ENCODE peak calls at places on chromosomes 13 and 19, in eight cellular contexts. One of them, this sample, is unnamed.

GRCh38 chr13:51298812-51299211 is 40.7 kb upstream of the SERPINE3 start:
- DNase-seq in stomach: no peak
- DNase-seq in ovary: no peak
- DNase-seq in SK-N-SH: no peak
- DNase-seq in HepG2: no peak
- DNase-seq in tibial nerve: no peak
- DNase-seq in transverse colon: no peak
- DNase-seq in GM12878: no peak
- DNase-seq in this sample: no peak

GRCh38 chr19:14432817-14433453 is at the start of gene PKN1:
- DNase-seq in stomach: peak; percentile 57
- DNase-seq in ovary: peak; percentile 53
- DNase-seq in SK-N-SH: peak; percentile 95
- DNase-seq in HepG2: no peak
- DNase-seq in tibial nerve: no peak
- DNase-seq in transverse colon: peak; percentile 59
- DNase-seq in GM12878: no peak
- DNase-seq in this sample: no peak

GRCh38 chr13:30196025-30196424 is 111.3 kb downstream of the KATNAL1 start:
- DNase-seq in stomach: no peak
- DNase-seq in ovary: no peak
- DNase-seq in SK-N-SH: peak; percentile 77
- DNase-seq in HepG2: no peak
- DNase-seq in tibial nerve: no peak
- DNase-seq in transverse colon: no peak
- DNase-seq in GM12878: no peak
- DNase-seq in this sample: no peak

GRCh38 chr13:28002886-28003698 is 14.6 kb upstream of the URAD start:
- DNase-seq in stomach: no peak
- DNase-seq in ovary: no peak
- DNase-seq in SK-N-SH: no peak
- DNase-seq in HepG2: no peak
- DNase-seq in tibial nerve: no peak
- DNase-seq in transverse colon: no peak
- DNase-seq in GM12878: no peak
- DNase-seq in this sample: no peak

GRCh38 chr13:114008964-114009589 is 35.2 kb upstream of the C13orf46 start:
- DNase-seq in stomach: no peak
- DNase-seq in ovary: no peak
- DNase-seq in SK-N-SH: no peak
- DNase-seq in HepG2: no peak
- DNase-seq in tibial nerve: no peak
- DNase-seq in transverse colon: no peak
- DNase-seq in GM12878: no peak
- DNase-seq in this sample: peak; percentile 70

GRCh38 chr19:7535993-7536685 is 622 bp downstream of the PNPLA6 start:
- DNase-seq in stomach: no peak
- DNase-seq in ovary: no peak
- DNase-seq in SK-N-SH: no peak
- DNase-seq in HepG2: no peak
- DNase-seq in tibial nerve: no peak
- DNase-seq in transverse colon: no peak
- DNase-seq in GM12878: no peak
- DNase-seq in this sample: no peak

GRCh38 chr19:43779820-43780219 is 953 bp downstream of the KCNN4 start:
- DNase-seq in stomach: no peak
- DNase-seq in ovary: no peak
- DNase-seq in SK-N-SH: no peak
- DNase-seq in HepG2: no peak
- DNase-seq in tibial nerve: no peak
- DNase-seq in transverse colon: no peak
- DNase-seq in GM12878: no peak
- DNase-seq in this sample: no peak

GRCh38 chr13:96835591-96835990 is 158.7 kb downstream of the OXGR1 start:
- DNase-seq in stomach: no peak
- DNase-seq in ovary: no peak
- DNase-seq in SK-N-SH: no peak
- DNase-seq in HepG2: no peak
- DNase-seq in tibial nerve: no peak
- DNase-seq in transverse colon: no peak
- DNase-seq in GM12878: no peak
- DNase-seq in this sample: no peak

GRCh38 chr13:114309806-114310410 is 4.4 kb upstream of the CHAMP1 start:
- DNase-seq in stomach: no peak
- DNase-seq in ovary: no peak
- DNase-seq in SK-N-SH: no peak
- DNase-seq in HepG2: no peak
- DNase-seq in tibial nerve: no peak
- DNase-seq in transverse colon: no peak
- DNase-seq in GM12878: no peak
- DNase-seq in this sample: no peak

GRCh38 chr19:6292006-6292405 is 12.2 kb upstream of the MLLT1 start:
- DNase-seq in stomach: no peak
- DNase-seq in ovary: no peak
- DNase-seq in SK-N-SH: no peak
- DNase-seq in HepG2: no peak
- DNase-seq in tibial nerve: no peak
- DNase-seq in transverse colon: no peak
- DNase-seq in GM12878: no peak
- DNase-seq in this sample: no peak

GRCh38 chr19:43751466-43752220 is 3.1 kb downstream of the SMG9 start:
- DNase-seq in stomach: no peak
- DNase-seq in ovary: no peak
- DNase-seq in SK-N-SH: no peak
- DNase-seq in HepG2: no peak
- DNase-seq in tibial nerve: no peak
- DNase-seq in transverse colon: no peak
- DNase-seq in GM12878: no peak
- DNase-seq in this sample: no peak

GRCh38 chr13:44903596-44903995 is 85.7 kb downstream of the NUFIP1 start:
- DNase-seq in stomach: peak; percentile 58
- DNase-seq in ovary: peak; percentile 79
- DNase-seq in SK-N-SH: no peak
- DNase-seq in HepG2: no peak
- DNase-seq in tibial nerve: peak; percentile 87
- DNase-seq in transverse colon: peak; percentile 70
- DNase-seq in GM12878: no peak
- DNase-seq in this sample: peak; percentile 91

GRCh38 chr19:36041831-36042230 is 9.2 kb upstream of the CLIP3 start:
- DNase-seq in stomach: no peak
- DNase-seq in ovary: peak; percentile 40
- DNase-seq in SK-N-SH: no peak
- DNase-seq in HepG2: peak; percentile 87
- DNase-seq in tibial nerve: no peak
- DNase-seq in transverse colon: no peak
- DNase-seq in GM12878: no peak
- DNase-seq in this sample: no peak

GRCh38 chr19:42048992-42049391 is 21.0 kb downstream of the GRIK5 start:
- DNase-seq in stomach: no peak
- DNase-seq in ovary: no peak
- DNase-seq in SK-N-SH: no peak
- DNase-seq in HepG2: no peak
- DNase-seq in tibial nerve: no peak
- DNase-seq in transverse colon: peak; percentile 32
- DNase-seq in GM12878: no peak
- DNase-seq in this sample: no peak
- TF ChIP-seq EP300 in stomach: no peak
- TF ChIP-seq EP300 in ovary: no peak
- TF ChIP-seq EP300 in SK-N-SH: no peak
- TF ChIP-seq EP300 in HepG2: no peak
- TF ChIP-seq EP300 in tibial nerve: no peak
- TF ChIP-seq EP300 in transverse colon: no peak
- TF ChIP-seq EP300 in GM12878: no peak
- TF ChIP-seq EP300 in this sample: no peak

GRCh38 chr13:98912846-98913245 is 65.0 kb downstream of the DOCK9 start:
- DNase-seq in stomach: no peak
- DNase-seq in ovary: no peak
- DNase-seq in SK-N-SH: no peak
- DNase-seq in HepG2: no peak
- DNase-seq in tibial nerve: no peak
- DNase-seq in transverse colon: no peak
- DNase-seq in GM12878: no peak
- DNase-seq in this sample: no peak
- H3K27me3 ChIP-seq in stomach: no peaks in the 10 kb centered on the region
- H3K27me3 ChIP-seq in ovary: no peaks in the 10 kb centered on the region
- H3K27me3 ChIP-seq in SK-N-SH: no peaks in the 10 kb centered on the region
- H3K27me3 ChIP-seq in HepG2: no peaks in the 10 kb centered on the region
- H3K27me3 ChIP-seq in tibial nerve: no peaks in the 10 kb centered on the region
- H3K27me3 ChIP-seq in transverse colon: no peaks in the 10 kb centered on the region
- H3K27me3 ChIP-seq in GM12878: no peaks in the 10 kb centered on the region
- H3K27me3 ChIP-seq in this sample: no peaks in the 10 kb centered on the region

GRCh38 chr19:11507370-11508078 is 1.9 kb upstream of the ZNF653 start:
- DNase-seq in stomach: no peak
- DNase-seq in ovary: no peak
- DNase-seq in SK-N-SH: no peak
- DNase-seq in HepG2: no peak
- DNase-seq in tibial nerve: no peak
- DNase-seq in transverse colon: no peak
- DNase-seq in GM12878: no peak
- DNase-seq in this sample: no peak

GRCh38 chr19:11505504-11506100 is at the start of gene ZNF653:
- DNase-seq in stomach: peak; percentile 94
- DNase-seq in ovary: peak; percentile 94
- DNase-seq in SK-N-SH: peak; percentile 97
- DNase-seq in HepG2: peak; percentile 89
- DNase-seq in tibial nerve: peak; percentile 91
- DNase-seq in transverse colon: peak; percentile 95
- DNase-seq in GM12878: peak; percentile 70
- DNase-seq in this sample: peak; percentile 97

GRCh38 chr19:11506101-11506555 is 489 bp upstream of the ZNF653 start:
- DNase-seq in stomach: no peak
- DNase-seq in ovary: no peak
- DNase-seq in SK-N-SH: no peak
- DNase-seq in HepG2: no peak
- DNase-seq in tibial nerve: no peak
- DNase-seq in transverse colon: no peak
- DNase-seq in GM12878: no peak
- DNase-seq in this sample: no peak

GRCh38 chr19:11505032-11505503 is 571 bp downstream of the ZNF653 start:
- DNase-seq in stomach: peak; percentile 98
- DNase-seq in ovary: peak; percentile 97
- DNase-seq in SK-N-SH: peak; percentile 98
- DNase-seq in HepG2: peak; percentile 91
- DNase-seq in tibial nerve: peak; percentile 92
- DNase-seq in transverse colon: peak; percentile 99
- DNase-seq in GM12878: peak; percentile 89
- DNase-seq in this sample: peak; percentile 98

DNA sequence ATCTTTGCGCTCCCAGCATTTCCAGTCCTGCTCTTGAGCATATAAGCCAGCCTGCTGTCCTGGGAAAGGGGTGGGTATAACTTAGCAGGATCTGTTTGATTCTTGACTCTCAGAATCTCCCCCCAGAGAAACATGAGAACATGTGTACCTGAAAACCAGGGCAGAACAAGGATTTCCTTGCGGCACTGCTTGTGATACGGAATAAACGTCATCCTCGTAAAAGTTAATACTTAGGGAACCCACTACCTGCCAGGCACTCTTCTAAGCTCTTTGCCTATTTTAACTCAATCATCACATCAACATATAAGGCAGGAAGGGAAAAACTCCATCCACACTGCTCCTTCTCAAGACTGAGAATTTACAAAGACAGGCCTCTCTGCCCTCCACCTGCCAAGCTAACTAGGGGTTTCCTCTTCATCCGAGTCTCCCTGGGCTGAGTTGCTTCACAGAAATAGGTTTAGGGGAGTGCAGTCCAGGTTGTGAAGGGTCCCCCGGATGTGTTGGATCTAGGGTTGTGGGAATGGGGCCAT is 1.1 kb downstream of the ZNF653 start:
- DNase-seq in stomach: no peak
- DNase-seq in ovary: no peak
- DNase-seq in SK-N-SH: no peak
- DNase-seq in HepG2: no peak
- DNase-seq in tibial nerve: no peak
- DNase-seq in transverse colon: no peak
- DNase-seq in GM12878: no peak
- DNase-seq in this sample: no peak
- TF ChIP-seq EP300 in stomach: no peak
- TF ChIP-seq EP300 in ovary: no peak
- TF ChIP-seq EP300 in SK-N-SH: no peak
- TF ChIP-seq EP300 in HepG2: no peak
- TF ChIP-seq EP300 in tibial nerve: no peak
- TF ChIP-seq EP300 in transverse colon: no peak
- TF ChIP-seq EP300 in GM12878: no peak
- TF ChIP-seq EP300 in this sample: no peak

GRCh38 chr13:112057434-112057735 is 9.6 kb upstream of the SOX1 start:
- DNase-seq in stomach: no peak
- DNase-seq in ovary: no peak
- DNase-seq in SK-N-SH: no peak
- DNase-seq in HepG2: no peak
- DNase-seq in tibial nerve: no peak
- DNase-seq in transverse colon: no peak
- DNase-seq in GM12878: no peak
- DNase-seq in this sample: no peak
- H3K27me3 ChIP-seq in stomach: peaks cover 100% of the 10 kb centered on the region
- H3K27me3 ChIP-seq in ovary: no peaks in the 10 kb centered on the region
- H3K27me3 ChIP-seq in SK-N-SH: peaks cover 97% of the 10 kb centered on the region
- H3K27me3 ChIP-seq in HepG2: peaks cover 6% of the 10 kb centered on the region
- H3K27me3 ChIP-seq in tibial nerve: no peaks in the 10 kb centered on the region
- H3K27me3 ChIP-seq in transverse colon: peaks cover 100% of the 10 kb centered on the region
- H3K27me3 ChIP-seq in GM12878: no peaks in the 10 kb centered on the region
- H3K27me3 ChIP-seq in this sample: peaks cover 99% of the 10 kb centered on the region

GRCh38 chr19:17641846-17642245 is 46.3 kb downstream of the UNC13A start:
- DNase-seq in stomach: no peak
- DNase-seq in ovary: no peak
- DNase-seq in SK-N-SH: no peak
- DNase-seq in HepG2: no peak
- DNase-seq in tibial nerve: no peak
- DNase-seq in transverse colon: no peak
- DNase-seq in GM12878: no peak
- DNase-seq in this sample: no peak
- TF ChIP-seq EP300 in stomach: no peak
- TF ChIP-seq EP300 in ovary: no peak
- TF ChIP-seq EP300 in SK-N-SH: no peak
- TF ChIP-seq EP300 in HepG2: no peak
- TF ChIP-seq EP300 in tibial nerve: no peak
- TF ChIP-seq EP300 in transverse colon: no peak
- TF ChIP-seq EP300 in GM12878: no peak
- TF ChIP-seq EP300 in this sample: no peak

This sample was measured in suprapubic skin.